ENCODE peak calls at places on chromosomes 12 and 14, in six cellular contexts. G, K, Q, Z, Y and S are unnamed samples.

GRCh38 chr12:6384499-6385436 is 806 bp downstream of the LTBR start:
- DNase-seq in Z (no peak), K (peak), G (no peak), Y (no peak), Q (no peak), S (peak)

GRCh38 chr12:107091381-107091780 is 2.0 kb downstream of the CRY1 start:
- DNase-seq in Y (no peak), Q (no peak), G (no peak), Z (peak), K (peak), S (peak)

GRCh38 chr12:130568546-130568945 is 147.6 kb downstream of the RIMBP2 start:
- DNase-seq in G (no peak), K (no peak), Y (no peak), Q (no peak), Z (no peak), S (no peak)

GRCh38 chr14:102116361-102117180 is 23.1 kb upstream of the WDR20 start:
- DNase-seq in Q (no peak), Y (no peak), Z (no peak), G (no peak), K (no peak), S (no peak)

GRCh38 chr12:95918194-95918993 is 24.0 kb downstream of the CCDC38 start:
- DNase-seq in K (peak), Y (peak), Z (peak), G (peak), Q (no peak), S (peak)

GRCh38 chr14:61178226-61179060 is 102.7 kb downstream of the TMEM30B start:
- DNase-seq in Y (peak), K (no peak), Q (no peak), G (no peak), Z (peak), S (peak)

GRCh38 chr12:43852744-43853143 is 16.9 kb downstream of the TMEM117 start:
- DNase-seq in K (no peak), Z (no peak), Q (no peak), Y (no peak), G (no peak), S (peak)

GRCh38 chr12:19230299-19230866 is 100.8 kb downstream of the PLEKHA5 start:
- DNase-seq in G (no peak), Z (no peak), Q (no peak), Y (no peak), K (no peak), S (no peak)

GRCh38 chr12:124938066-124938465 is 23.6 kb upstream of the UBC start:
- DNase-seq in Z (no peak), K (no peak), Y (no peak), Q (no peak), G (no peak), S (peak)

GRCh38 chr14:70073924-70074566 is 114.7 kb downstream of the SLC8A3 start:
- DNase-seq in Y (peak), Q (peak), Z (peak), G (peak), K (peak), S (peak)

GRCh38 chr12:108319277-108320234 is 19.6 kb downstream of the CMKLR1 start:
- DNase-seq in G (no peak), Q (no peak), K (no peak), Z (no peak), Y (no peak), S (no peak)

GRCh38 chr12:104985206-104985605 is 910 bp upstream of the NOPCHAP1 start:
- DNase-seq in Y (no peak), G (no peak), Q (no peak), K (no peak), Z (no peak), S (no peak)

GRCh38 chr12:42266579-42267230 is 28.7 kb upstream of the YAF2 start:
- DNase-seq in G (no peak), Z (no peak), Y (no peak), K (no peak), Q (no peak), S (no peak)

GRCh38 chr14:105258846-105259245 is 10.5 kb downstream of the BTBD6 start:
- DNase-seq in Q (no peak), Y (no peak), K (peak), G (no peak), Z (no peak), S (no peak)

GRCh38 chr14:103854017-103854808 is 6.8 kb upstream of the PPP1R13B start:
- DNase-seq in Q (no peak), G (no peak), Y (no peak), K (no peak), Z (no peak), S (no peak)

GRCh38 chr12:8948711-8949524 is 527 bp downstream of the M6PR start:
- DNase-seq in Y (no peak), K (no peak), Z (peak), G (no peak), Q (no peak), S (peak)

GRCh38 chr12:83841620-83842019 is 1071.0 kb downstream of the SLC6A15 start:
- DNase-seq in Y (no peak), G (no peak), K (no peak), Z (peak), Q (no peak), S (no peak)

GRCh38 chr12:94879542-94879941 is 124.0 kb downstream of the NDUFA12 start:
- DNase-seq in Y (peak), K (no peak), Q (no peak), G (no peak), Z (peak), S (peak)

GRCh38 chr14:48052973-48053372 is 377.6 kb upstream of the MDGA2 start:
- DNase-seq in Z (no peak), G (no peak), K (no peak), Q (no peak), Y (no peak), S (no peak)

GRCh38 chr12:29253916-29254625 is 105.0 kb downstream of the FAR2 start:
- DNase-seq in Y (no peak), G (no peak), K (no peak), Q (no peak), Z (no peak), S (no peak)

GRCh38 chr12:122399592-122400373 is 22.7 kb downstream of the CLIP1 start:
- DNase-seq in G (peak), Y (peak), Z (peak), K (peak), Q (peak), S (peak)

GRCh38 chr12:80186727-80187217 is 87.4 kb downstream of the OTOGL start:
- DNase-seq in Y (peak), G (peak), Z (peak), Q (peak), K (peak), S (peak)

GRCh38 chr12:115213538-115213961 is 529.6 kb upstream of the TBX3 start:
- DNase-seq in K (no peak), Y (no peak), Q (peak), G (no peak), Z (no peak), S (peak)

GRCh38 chr12:70467908-70468733 is 102.0 kb downstream of the KCNMB4 start:
- DNase-seq in K (no peak), Z (no peak), Q (no peak), Y (no peak), G (no peak), S (no peak)

GRCh38 chr14:74954947-74955228 is 509 bp downstream of the PGF start:
- DNase-seq in K (no peak), Z (no peak), Q (no peak), G (no peak), Y (no peak), S (no peak)

GRCh38 chr12:9319842-9320173 is 111.6 kb upstream of the PZP start:
- DNase-seq in K (no peak), Q (no peak), Z (no peak), G (no peak), Y (no peak), S (no peak)